ENCODE peak calls at places on chromosomes 7 and 10, in six cellular contexts. R, J, A, S, Z and N are unnamed samples.

GRCh38 chr10:63563623-63564022 is 42.4 kb downstream of the REEP3 start:
- DNase-seq in Z (no peak), R (no peak), J (no peak), A (no peak), S (no peak), N (no peak)

GRCh38 chr10:117320050-117320665 is 55.1 kb downstream of the PDZD8 start:
- DNase-seq in J (no peak), R (no peak), S (peak), A (no peak), Z (peak), N (peak)

GRCh38 chr10:119445311-119445934 is 97.1 kb downstream of the RGS10 start:
- DNase-seq in R (peak), S (peak), Z (peak), A (no peak), J (peak), N (peak)

GRCh38 chr7:121510858-121511482 is 114.9 kb upstream of the FAM3C start:
- DNase-seq in J (no peak), R (no peak), Z (no peak), S (peak), A (no peak), N (no peak)

GRCh38 chr10:116278832-116279231 is 5.8 kb upstream of the GFRA1 start:
- DNase-seq in Z (no peak), J (no peak), A (no peak), S (no peak), R (no peak), N (no peak)

GRCh38 chr10:130748409-130749057 is 563.0 kb downstream of the TCERG1L start:
- DNase-seq in J (no peak), A (no peak), R (no peak), S (no peak), Z (no peak), N (peak)

GRCh38 chr7:140557809-140558518 is 78.7 kb upstream of the MKRN1 start:
- DNase-seq in S (no peak), A (no peak), R (no peak), Z (no peak), J (no peak), N (no peak)

GRCh38 chr7:1288390-1288995 is 55.8 kb downstream of the UNCX start:
- DNase-seq in A (no peak), S (no peak), Z (no peak), R (no peak), J (no peak), N (no peak)

GRCh38 chr7:45000096-45001032 is at the start of gene CCM2:
- DNase-seq in Z (no peak), R (no peak), A (no peak), S (no peak), J (no peak), N (peak)

GRCh38 chr10:125149278-125150047 is 10.9 kb downstream of the CTBP2 start:
- DNase-seq in Z (peak), A (no peak), J (no peak), S (peak), R (peak), N (no peak)

GRCh38 chr7:53642361-53642760 is 606.9 kb downstream of the POM121L12 start:
- DNase-seq in J (no peak), A (no peak), Z (no peak), R (no peak), S (no peak), N (no peak)

GRCh38 chr7:135704698-135705097 is 23.3 kb downstream of the SLC13A4 start:
- DNase-seq in R (no peak), S (no peak), Z (no peak), A (no peak), J (no peak), N (no peak)

GRCh38 chr7:41763626-41764025 is 60.7 kb upstream of the INHBA start:
- DNase-seq in J (no peak), A (no peak), Z (no peak), R (no peak), S (no peak), N (no peak)

GRCh38 chr7:135602304-135602703 is 44.6 kb downstream of the NUP205 start:
- DNase-seq in S (no peak), R (no peak), J (no peak), A (no peak), Z (no peak), N (no peak)

GRCh38 chr7:7164590-7164989 is 17.8 kb upstream of the C1GALT1 start:
- DNase-seq in J (no peak), Z (no peak), A (no peak), S (no peak), R (no peak), N (no peak)

GRCh38 chr10:60349426-60349825 is 40.2 kb downstream of the ANK3 start:
- DNase-seq in Z (no peak), J (no peak), A (no peak), R (no peak), S (no peak), N (no peak)

GRCh38 chr7:142440219-142441073 is 182.6 kb upstream of the PRSS58 start:
- DNase-seq in A (no peak), J (no peak), R (peak), S (no peak), Z (no peak), N (no peak)

GRCh38 chr10:104415526-104416165 is 62.0 kb downstream of the CFAP58 start:
- DNase-seq in Z (no peak), S (no peak), A (no peak), R (no peak), J (no peak), N (no peak)

GRCh38 chr7:80622531-80622930 is 15.9 kb upstream of the CD36 start:
- DNase-seq in Z (no peak), S (no peak), J (no peak), R (no peak), A (no peak), N (no peak)

GRCh38 chr10:33229944-33230267 is 104.6 kb downstream of the NRP1 start:
- DNase-seq in J (no peak), S (no peak), A (no peak), Z (no peak), R (no peak), N (no peak)

GRCh38 chr10:55058800-55059199 is 257.8 kb upstream of the PCDH15 start:
- DNase-seq in J (no peak), S (no peak), A (no peak), Z (no peak), R (no peak), N (no peak)

GRCh38 chr7:3404490-3404889 is 103.4 kb downstream of the SDK1 start:
- DNase-seq in A (no peak), R (no peak), J (no peak), Z (no peak), S (peak), N (peak)

GRCh38 chr10:77588886-77589285 is 48.7 kb downstream of the KCNMA1 start:
- DNase-seq in R (no peak), A (no peak), S (no peak), Z (no peak), J (no peak), N (no peak)

GRCh38 chr7:143172354-143172753 is 10.9 kb upstream of the TAS2R39 start:
- DNase-seq in A (no peak), Z (no peak), R (no peak), S (peak), J (no peak), N (no peak)

GRCh38 chr10:76540786-76541185 is 1096.8 kb downstream of the KCNMA1 start:
- DNase-seq in S (no peak), R (no peak), J (no peak), Z (no peak), A (no peak), N (no peak)

GRCh38 chr7:128065872-128066271 is 34.6 kb upstream of the LRRC4 start:
- DNase-seq in A (no peak), J (no peak), Z (no peak), R (no peak), S (no peak), N (no peak)

DNA sequence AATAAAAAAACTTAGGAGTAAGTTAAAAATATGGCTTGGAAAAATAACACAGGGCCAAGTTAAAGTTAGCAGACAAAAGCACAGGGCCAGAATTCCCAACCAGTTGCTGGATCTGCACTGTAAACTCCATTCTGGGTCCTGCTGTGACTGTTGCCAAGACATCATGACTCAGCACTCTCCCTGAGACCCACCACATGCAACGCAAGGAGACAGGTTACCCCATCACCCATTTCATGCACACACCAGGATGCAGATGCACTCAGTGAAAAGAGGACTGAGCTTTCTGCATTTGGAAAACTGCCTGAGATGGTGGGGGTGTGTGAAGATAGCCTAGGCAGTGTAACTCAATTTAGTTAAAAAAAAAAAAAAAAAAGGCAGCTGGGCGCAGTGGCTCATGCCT is 97.6 kb upstream of the ZNF438 start:
- DNase-seq in S (no peak), A (no peak), Z (peak), R (no peak), J (peak), N (no peak)
- TF ChIP-seq JUND in S (no peak), A (no peak), Z (no peak), R (no peak), J (no peak), N (no peak)

GRCh38 chr7:151451156-151451555 is 11.2 kb upstream of the CRYGN start:
- DNase-seq in S (no peak), R (no peak), Z (no peak), J (no peak), A (no peak), N (no peak)

GRCh38 chr7:151448261-151449252 is 8.6 kb upstream of the CRYGN start:
- DNase-seq in A (no peak), J (peak), R (peak), S (no peak), Z (peak), N (peak)

GRCh38 chr7:151451626-151452025 is 11.7 kb upstream of the CRYGN start:
- DNase-seq in R (no peak), A (no peak), J (no peak), S (no peak), Z (no peak), N (no peak)

GRCh38 chr7:151447901-151448260 is 7.9 kb upstream of the CRYGN start:
- DNase-seq in J (no peak), S (no peak), Z (no peak), A (no peak), R (no peak), N (no peak)

DNA sequence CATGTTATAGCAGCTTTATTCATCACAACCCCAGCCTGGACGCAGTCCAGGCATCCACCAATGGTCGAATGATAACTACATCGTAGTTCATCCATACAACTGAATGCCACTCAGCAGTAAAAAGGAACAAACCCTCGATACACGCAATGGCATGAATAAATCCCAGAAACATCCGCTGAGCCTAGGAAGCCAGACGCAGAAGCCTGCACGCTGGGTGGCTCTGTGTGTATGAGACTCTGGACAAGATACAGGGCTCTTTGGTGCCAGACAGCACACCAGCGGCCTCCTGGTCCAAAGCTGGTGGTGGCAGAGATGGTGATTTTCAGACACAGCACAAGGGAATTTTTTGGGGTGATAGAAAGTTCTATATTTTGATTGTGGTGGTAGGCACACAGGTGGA is 10.0 kb upstream of the CRYGN start:
- DNase-seq in Z (no peak), S (no peak), R (no peak), A (no peak), J (no peak), N (no peak)
- TF ChIP-seq JUND in Z (no peak), S (no peak), R (no peak), A (no peak), J (no peak), N (no peak)

GRCh38 chr10:34504534-34504933 is 310.6 kb downstream of the PARD3 start:
- DNase-seq in Z (peak), J (no peak), S (no peak), R (peak), A (no peak), N (no peak)

GRCh38 chr10:34503704-34504103 is 311.4 kb downstream of the PARD3 start:
- DNase-seq in J (no peak), A (no peak), Z (no peak), S (no peak), R (no peak), N (no peak)

GRCh38 chr10:34505338-34505737 is 309.8 kb downstream of the PARD3 start:
- DNase-seq in A (no peak), R (no peak), S (no peak), Z (no peak), J (no peak), N (no peak)

GRCh38 chr10:34507217-34507616 is 307.9 kb downstream of the PARD3 start:
- DNase-seq in S (no peak), A (no peak), R (no peak), Z (no peak), J (no peak), N (no peak)

DNA sequence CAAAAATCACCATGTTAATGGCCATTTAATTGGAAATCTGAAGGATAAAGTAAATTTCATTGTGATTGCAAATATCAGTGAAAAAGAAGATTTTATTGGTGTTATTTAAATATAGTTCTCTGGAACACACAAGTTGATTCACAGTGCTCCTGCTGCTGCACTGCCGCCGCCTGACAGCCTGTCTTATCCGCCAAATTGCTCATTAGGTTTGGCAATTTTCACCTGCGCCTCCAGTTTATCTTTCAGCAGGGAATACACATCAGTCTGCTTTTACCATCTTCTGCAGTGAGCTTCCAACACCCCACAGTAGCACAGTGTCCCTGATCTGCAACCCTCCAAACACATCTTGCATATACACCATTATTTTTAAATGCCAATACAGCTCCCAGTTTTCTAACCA is 308.3 kb downstream of the PARD3 start:
- DNase-seq in J (no peak), S (no peak), A (no peak), Z (no peak), R (no peak), N (no peak)
- TF ChIP-seq JUND in J (no peak), S (no peak), A (no peak), Z (no peak), R (no peak), N (no peak)

GRCh38 chr10:3747248-3747960 is 37.6 kb downstream of the KLF6 start:
- DNase-seq in S (no peak), Z (no peak), J (no peak), A (no peak), R (no peak), N (no peak)

GRCh38 chr10:3748484-3748883 is 36.5 kb downstream of the KLF6 start:
- DNase-seq in R (no peak), S (no peak), J (no peak), A (no peak), Z (no peak), N (no peak)

GRCh38 chr10:3746634-3747033 is 38.4 kb downstream of the KLF6 start:
- DNase-seq in S (no peak), Z (no peak), R (no peak), A (no peak), J (no peak), N (no peak)

GRCh38 chr10:3747984-3748383 is 37.0 kb downstream of the KLF6 start:
- DNase-seq in R (no peak), S (peak), J (no peak), Z (no peak), A (no peak), N (no peak)

GRCh38 chr10:3745582-3745981 is 39.4 kb downstream of the KLF6 start:
- DNase-seq in R (no peak), J (no peak), S (no peak), Z (no peak), A (no peak), N (no peak)
- TF ChIP-seq JUND in R (no peak), J (no peak), S (no peak), Z (no peak), A (no peak), N (no peak)

GRCh38 chr7:25907214-25907613 is 244.8 kb upstream of the NFE2L3 start:
- DNase-seq in Z (no peak), S (no peak), J (peak), A (no peak), R (no peak), N (no peak)

GRCh38 chr7:25906760-25907159 is 245.2 kb upstream of the NFE2L3 start:
- DNase-seq in J (no peak), Z (no peak), S (no peak), A (no peak), R (no peak), N (no peak)

GRCh38 chr7:25911738-25912607 is 240.0 kb upstream of the NFE2L3 start:
- DNase-seq in Z (no peak), J (no peak), R (no peak), A (no peak), S (no peak), N (no peak)

GRCh38 chr7:25906003-25906402 is 246.0 kb upstream of the NFE2L3 start:
- DNase-seq in R (no peak), Z (no peak), S (no peak), J (no peak), A (peak), N (no peak)

GRCh38 chr7:25908154-25908948 is 243.6 kb upstream of the NFE2L3 start:
- DNase-seq in Z (no peak), R (no peak), S (no peak), A (no peak), J (no peak), N (no peak)
- TF ChIP-seq JUND in Z (no peak), R (no peak), S (no peak), A (no peak), J (no peak), N (no peak)

DNA sequence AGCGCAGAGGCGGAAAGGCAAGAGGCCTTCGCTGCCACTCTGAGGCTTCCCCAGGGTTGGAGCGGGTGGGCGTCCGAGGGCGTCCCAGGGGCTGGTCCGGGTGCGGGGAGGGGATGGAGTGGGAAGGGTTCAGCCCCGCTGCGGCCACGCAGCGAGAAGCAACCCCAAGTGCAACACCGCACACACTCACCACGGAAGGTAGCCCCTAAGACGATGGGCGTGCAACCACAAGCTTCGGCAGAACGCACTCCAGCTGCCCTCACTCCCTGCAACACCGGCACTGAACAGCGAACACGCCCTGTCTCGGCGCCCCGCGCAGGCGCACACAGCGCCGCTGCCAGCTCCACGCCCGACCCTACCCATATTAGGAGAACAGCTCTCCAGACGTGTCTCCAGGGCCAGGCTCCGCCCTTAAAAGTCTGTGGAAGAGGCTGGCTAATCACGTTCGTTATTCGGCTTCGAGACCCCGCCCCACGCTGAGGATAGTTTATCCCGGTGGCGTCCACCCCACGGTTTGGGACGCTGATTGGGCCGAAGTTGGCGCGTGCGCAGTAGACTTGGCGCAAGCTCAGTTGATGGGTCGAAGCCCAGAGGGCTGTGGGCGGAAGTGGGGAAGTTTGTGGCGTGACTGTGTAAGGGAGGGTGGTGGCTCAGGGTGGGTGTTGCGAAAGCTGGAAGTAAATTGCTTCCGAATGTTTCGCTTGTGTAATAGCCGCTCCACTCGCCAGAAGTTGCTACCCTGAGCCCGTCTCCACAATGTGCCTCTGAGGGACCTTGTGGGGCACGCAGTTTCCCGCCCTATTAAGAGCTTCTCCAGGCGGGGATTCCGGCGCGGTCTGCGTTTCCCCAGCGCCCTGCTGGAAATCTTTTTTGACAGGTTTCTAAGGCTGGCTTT is at the start of gene RSU1:
- DNase-seq in Z (peak), S (peak), J (peak), A (peak), R (peak), N (peak)
- TF ChIP-seq JUND in Z (peak), S (no peak), J (no peak), A (no peak), R (no peak), N (no peak)

GRCh38 chr7:69609901-69610674 is 11.8 kb downstream of the AUTS2 start:
- DNase-seq in Z (no peak), R (no peak), S (no peak), J (no peak), A (no peak), N (peak)
- TF ChIP-seq JUND in Z (no peak), R (no peak), S (no peak), J (no peak), A (no peak), N (peak)